ENCODE peak calls at places on chromosome 10, in six cellular contexts. I is CD4-positive, alpha-beta memory T cell; F is SK-MEL-5; G is activated B cell treated with CpG ODN at 0.5 μM for 24 hours; J is mucosa of descending colon; H is T-helper 2 cell. M is an unnamed sample.

GRCh38 chr10:118672766-118673715 is 77.6 kb upstream of the PRLHR start:
- DNase-seq in G (no peak), F (no peak), J (no peak), I (no peak), H (no peak), M (no peak)

GRCh38 chr10:91197044-91197651 is 23.3 kb upstream of the PCGF5 start:
- DNase-seq in F (no peak), I (no peak), G (no peak), J (no peak), H (no peak), M (no peak)

GRCh38 chr10:16649757-16650156 is 128.1 kb upstream of the C1QL3 start:
- DNase-seq in G (no peak), I (no peak), F (no peak), J (no peak), H (no peak), M (no peak)

GRCh38 chr10:110834622-110835219 is 37.0 kb upstream of the PDCD4 start:
- DNase-seq in I (no peak), F (no peak), G (no peak), H (no peak), J (no peak), M (no peak)

GRCh38 chr10:54620352-54620751 is 180.7 kb downstream of the PCDH15 start:
- DNase-seq in J (no peak), H (no peak), G (no peak), F (no peak), I (no peak), M (no peak)

GRCh38 chr10:133336131-133337078 is at the start of gene CALY:
- DNase-seq in I (peak; percentile 89), J (peak; percentile 86), H (peak; percentile 90), G (peak; percentile 55), F (peak; percentile 24), M (peak; percentile 65)

GRCh38 chr10:102120142-102120986 is at the start of gene LDB1:
- DNase-seq in F (peak; percentile 78), G (peak; percentile 73), H (peak; percentile 55), J (peak; percentile 88), I (peak; percentile 75), M (peak; percentile 83)

GRCh38 chr10:546971-547590 is 142.4 kb downstream of the DIP2C start:
- DNase-seq in G (no peak), F (no peak), I (no peak), H (no peak), J (no peak), M (peak; percentile 13)

GRCh38 chr10:80397014-80397413 is 11.3 kb upstream of the PRXL2A start:
- DNase-seq in G (no peak), H (no peak), I (no peak), J (no peak), F (no peak), M (no peak)

GRCh38 chr10:72073677-72074412 is 14.5 kb downstream of the SPOCK2 start:
- DNase-seq in G (no peak), I (no peak), H (no peak), J (no peak), F (no peak), M (no peak)

GRCh38 chr10:117137911-117138642 is at the start of gene VAX1:
- DNase-seq in H (no peak), G (no peak), I (no peak), F (peak; percentile 19), J (no peak), M (peak; percentile 60)

GRCh38 chr10:56605043-56605442 is 244.0 kb upstream of the ZWINT start:
- DNase-seq in G (no peak), J (no peak), F (no peak), H (no peak), I (no peak), M (peak; percentile 84)

GRCh38 chr10:42939685-42940366 is 137.0 kb upstream of the RET start:
- DNase-seq in J (no peak), I (no peak), H (no peak), F (no peak), G (no peak), M (no peak)

GRCh38 chr10:29618341-29619171 is 16.2 kb downstream of the SVIL start:
- DNase-seq in G (no peak), F (no peak), H (no peak), I (no peak), J (peak; percentile 75), M (no peak)

GRCh38 chr10:124740374-124741280 is 3.6 kb downstream of the FAM53B start:
- DNase-seq in J (peak; percentile 79), I (no peak), F (peak; percentile 20), H (no peak), G (no peak), M (no peak)

GRCh38 chr10:132868995-132869394 is 73.4 kb downstream of the CFAP46 start:
- DNase-seq in H (no peak), G (peak; percentile 7), F (no peak), I (no peak), J (peak; percentile 34), M (peak; percentile 2)

GRCh38 chr10:58217612-58218011 is 50.1 kb downstream of the IPMK start:
- DNase-seq in G (no peak), J (no peak), F (no peak), I (no peak), H (no peak), M (no peak)

GRCh38 chr10:75363431-75363830 is 38.1 kb downstream of the ZNF503 start:
- DNase-seq in J (no peak), F (no peak), I (no peak), H (no peak), G (no peak), M (no peak)

GRCh38 chr10:6593140-6593740 is 13.2 kb upstream of the PRKCQ start:
- DNase-seq in J (no peak), H (no peak), G (no peak), F (no peak), I (peak; percentile 24), M (no peak)

GRCh38 chr10:88256013-88256680 is 327.0 kb downstream of the RNLS start:
- DNase-seq in G (no peak), J (no peak), F (no peak), H (no peak), I (no peak), M (no peak)